ENCODE peak calls at places on chromosome 16, in nine cellular contexts. P, B, F, V, L, U, C, R and O are unnamed samples.

GRCh38 chr16:50320310-50320709 is 48.5 kb downstream of the BRD7 start:
- DNase-seq in P (no peak), B (no peak), F (no peak), V (no peak), L (no peak), U (no peak), C (no peak), R (no peak), O (no peak)

GRCh38 chr16:74623214-74623842 is 16.4 kb upstream of the GLG1 start:
- DNase-seq in P (no peak), B (peak; percentile 71), F (no peak), V (no peak), L (no peak), U (peak; percentile 7), C (peak; percentile 73), R (peak; percentile 37), O (no peak)

GRCh38 chr16:88804552-88805339 is 1.2 kb downstream of the CDT1 start:
- DNase-seq in P (no peak), B (peak; percentile 64), F (no peak), V (peak; percentile 83), L (no peak), U (no peak), C (no peak), R (peak; percentile 53), O (no peak)

GRCh38 chr16:49439676-49440075 is 66.1 kb downstream of the C16orf78 start:
- DNase-seq in P (no peak), B (no peak), F (no peak), V (peak; percentile 62), L (no peak), U (no peak), C (no peak), R (no peak), O (no peak)

GRCh38 chr16:71474864-71475263 is 12.8 kb upstream of the ZNF23 start:
- DNase-seq in P (peak; percentile 90), B (no peak), F (no peak), V (no peak), L (no peak), U (no peak), C (no peak), R (no peak), O (no peak)

GRCh38 chr16:83802135-83802534 is 5.6 kb upstream of the HSBP1 start:
- DNase-seq in P (no peak), B (peak; percentile 80), F (no peak), V (no peak), L (peak; percentile 69), U (no peak), C (peak; percentile 75), R (no peak), O (no peak)

GRCh38 chr16:28258571-28258970 is 33.8 kb upstream of the SBK1 start:
- DNase-seq in P (no peak), B (peak; percentile 47), F (no peak), V (no peak), L (no peak), U (peak; percentile 51), C (no peak), R (no peak), O (no peak)

GRCh38 chr16:70395345-70395901 is 43.5 kb downstream of the ST3GAL2 start:
- DNase-seq in P (no peak), B (peak; percentile 90), F (peak; percentile 89), V (peak; percentile 94), L (peak; percentile 19), U (peak; percentile 77), C (peak; percentile 59), R (peak; percentile 85), O (no peak)

GRCh38 chr16:19766988-19767387 is 48.9 kb downstream of the IQCK start:
- DNase-seq in P (no peak), B (no peak), F (no peak), V (no peak), L (no peak), U (no peak), C (no peak), R (no peak), O (no peak)

GRCh38 chr16:53768167-53768566 is 64.2 kb downstream of the FTO start:
- DNase-seq in P (no peak), B (no peak), F (no peak), V (no peak), L (no peak), U (no peak), C (no peak), R (no peak), O (no peak)

GRCh38 chr16:51538707-51539604 is 387.9 kb upstream of the SALL1 start:
- DNase-seq in P (no peak), B (no peak), F (no peak), V (no peak), L (no peak), U (no peak), C (peak; percentile 58), R (no peak), O (peak; percentile 86)

GRCh38 chr16:68332411-68333121 is 21.7 kb downstream of the PRMT7 start:
- DNase-seq in P (no peak), B (no peak), F (peak; percentile 37), V (no peak), L (no peak), U (no peak), C (peak; percentile 98), R (no peak), O (no peak)

GRCh38 chr16:58197314-58198012 is 443 bp downstream of the CSNK2A2 start:
- DNase-seq in P (no peak), B (peak; percentile 30), F (no peak), V (peak; percentile 80), L (no peak), U (no peak), C (no peak), R (peak; percentile 50), O (no peak)

GRCh38 chr16:80198265-80198994 is 342.4 kb upstream of the DYNLRB2 start:
- DNase-seq in P (no peak), B (no peak), F (no peak), V (no peak), L (no peak), U (no peak), C (peak; percentile 56), R (no peak), O (no peak)

GRCh38 chr16:19601083-19601976 is 45.8 kb downstream of the VPS35L start:
- DNase-seq in P (peak; percentile 36), B (peak; percentile 75), F (peak; percentile 13), V (no peak), L (no peak), U (no peak), C (peak; percentile 60), R (peak; percentile 44), O (no peak)

GRCh38 chr16:71847096-71847495 is 1.3 kb downstream of the ATXN1L start:
- DNase-seq in P (no peak), B (no peak), F (no peak), V (no peak), L (no peak), U (no peak), C (no peak), R (no peak), O (no peak)

GRCh38 chr16:2212362-2213324 is 2.0 kb upstream of the BRICD5 start:
- DNase-seq in P (no peak), B (no peak), F (no peak), V (no peak), L (peak; percentile 39), U (peak; percentile 60), C (no peak), R (no peak), O (no peak)
- H3K27ac ChIP-seq in P (peak overlapping the region; percentile 98), B (no peak overlapping the region), F (peak overlapping the region; percentile 95), V (peak overlapping the region; percentile 0), L (no peak overlapping the region), U (no peak overlapping the region), C (no peak overlapping the region), R (peak overlapping the region; percentile 42), O (peak overlapping the region; percentile 18)

DNA sequence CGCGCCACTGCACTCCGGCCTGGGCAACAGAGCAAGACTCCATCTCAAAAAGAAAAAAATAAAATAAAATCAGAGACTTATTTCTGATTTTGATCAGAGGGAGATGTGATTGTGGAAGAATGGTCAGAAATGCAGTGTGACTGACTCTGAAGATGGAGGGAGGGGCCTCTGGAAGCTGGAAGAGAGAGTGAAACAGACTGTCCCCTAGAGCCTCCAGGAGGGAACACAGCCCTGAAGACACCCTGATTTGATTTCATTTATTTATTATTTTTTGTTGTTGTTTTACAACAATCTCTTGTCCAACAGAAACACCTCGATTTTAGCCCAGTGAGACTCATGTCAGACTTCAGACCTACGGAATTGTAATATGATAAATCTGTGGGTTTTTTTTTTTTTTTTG is 26.1 kb downstream of the BCL7C start:
- DNase-seq in P (no peak), B (peak; percentile 52), F (no peak), V (no peak), L (no peak), U (no peak), C (no peak), R (no peak), O (no peak)
- TF ChIP-seq CTCF in P (peak; percentile 31), B (peak; percentile 19), F (no peak), V (no peak), L (no peak), U (no peak), C (peak; percentile 3), R (peak; percentile 21), O (no peak)

DNA sequence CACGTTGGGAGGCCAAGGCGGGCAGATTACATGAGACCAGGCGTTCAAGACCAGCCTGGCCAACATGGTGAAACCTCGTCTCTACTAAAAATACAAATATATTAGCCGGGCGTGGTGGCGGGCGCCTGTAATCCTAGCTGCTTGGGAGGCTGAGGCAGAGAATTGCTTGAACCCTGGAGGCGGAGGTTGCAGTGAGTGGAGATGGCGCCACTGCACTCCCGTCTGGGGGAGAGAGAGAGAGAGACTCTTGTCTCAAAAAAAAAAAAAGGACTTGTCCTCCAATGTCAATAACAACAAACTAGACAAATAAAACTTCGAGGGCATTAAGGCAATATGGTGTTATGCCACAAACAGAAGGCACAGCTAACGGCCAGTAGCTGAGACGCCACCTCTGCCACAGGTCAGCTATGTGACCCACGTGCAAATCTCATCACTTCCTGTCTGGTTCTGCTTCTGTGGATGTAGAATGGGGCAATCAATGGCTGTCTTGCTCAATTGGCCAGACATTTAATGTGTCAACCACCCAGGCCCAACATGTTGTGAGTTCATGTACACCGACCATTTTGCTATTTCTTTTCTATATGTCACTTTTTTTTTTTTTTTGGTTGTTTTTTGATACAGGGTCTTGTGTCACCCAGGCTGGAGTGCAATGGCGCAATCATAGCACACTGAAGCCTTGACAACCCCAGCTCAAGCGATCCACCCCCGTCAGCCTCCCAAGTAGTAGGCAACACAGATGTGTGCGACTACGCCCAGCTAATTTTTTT is 834 bp upstream of the TXNDC11 start:
- DNase-seq in P (peak; percentile 50), B (no peak), F (peak; percentile 39), V (peak; percentile 84), L (no peak), U (peak; percentile 41), C (peak; percentile 26), R (peak; percentile 26), O (no peak)
- TF ChIP-seq POLR2AphosphoS5 in P (peak; percentile 42), B (no peak), F (no peak), V (peak; percentile 80), L (no peak), U (peak; percentile 43), C (no peak), R (no peak), O (no peak)

DNA sequence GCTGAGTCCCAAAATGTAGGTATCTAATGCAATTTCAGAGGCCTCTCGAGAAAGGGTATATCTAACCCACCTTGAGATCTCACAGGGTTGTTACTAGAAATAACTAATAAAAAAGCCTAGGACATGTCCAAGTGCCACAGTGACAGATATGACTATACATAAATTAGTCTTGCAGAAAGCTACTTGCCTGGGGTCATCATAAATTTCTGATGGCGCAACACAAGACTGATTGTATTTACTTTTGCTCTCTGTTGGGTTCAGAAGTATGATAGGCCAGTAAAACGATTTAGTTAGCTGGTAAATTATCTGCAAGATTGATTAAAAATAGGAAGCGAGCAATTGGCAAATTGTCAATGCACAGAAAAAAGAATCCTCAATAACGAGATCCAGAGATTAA is 157.2 kb upstream of the ZFHX3 start:
- DNase-seq in P (no peak), B (no peak), F (no peak), V (no peak), L (no peak), U (no peak), C (no peak), R (no peak), O (no peak)
- H3K27ac ChIP-seq in P (no peak overlapping the region), B (no peak overlapping the region), F (peak overlapping the region; percentile 68), V (no peak overlapping the region), L (no peak overlapping the region), U (no peak overlapping the region), C (no peak overlapping the region), R (no peak overlapping the region), O (no peak overlapping the region)